ENCODE peak calls at places on chromosomes 5 and 9, in seven cellular contexts. V is EL; B is activated CD4-positive, alpha-beta T cell treated with anti-CD3 and anti-CD28 coated beads, Interleukin-2, amount 50 U/mL, for 48 hours; F is hypothalamus; O is heart left ventricle; U is activated naive CD8-positive, alpha-beta T cell treated with anti-CD3 and anti-CD28 coated beads for 36 hours; J is GM03348. C is an unnamed sample.

GRCh38 chr9:121788686-121789366 is 137.4 kb downstream of the DAB2IP start:
- DNase-seq in F (no peak), U (no peak), J (no peak), B (no peak), V (no peak), O (no peak), C (no peak)

GRCh38 chr9:93105620-93106019 is 9.6 kb downstream of the CARD19 start:
- DNase-seq in O (no peak), J (no peak), F (no peak), V (no peak), U (no peak), B (no peak), C (no peak)

GRCh38 chr5:93602261-93603149 is 19.5 kb downstream of the NR2F1 start:
- DNase-seq in U (no peak), V (no peak), J (no peak), B (no peak), F (no peak), O (no peak), C (no peak)

GRCh38 chr9:19161257-19162025 is 34.1 kb upstream of the PLIN2 start:
- DNase-seq in O (peak), J (peak), U (peak), B (peak), F (no peak), V (peak), C (no peak)

GRCh38 chr5:133309166-133309791 is 257.5 kb downstream of the HSPA4 start:
- DNase-seq in O (no peak), B (no peak), V (no peak), U (no peak), J (no peak), F (no peak), C (no peak)

GRCh38 chr9:104961238-104961637 is 33.3 kb upstream of the ABCA1 start:
- DNase-seq in J (no peak), F (no peak), V (peak), O (no peak), B (peak), U (peak), C (no peak)

GRCh38 chr5:111697881-111698757 is 58.9 kb downstream of the NREP start:
- DNase-seq in F (peak), U (no peak), O (no peak), B (no peak), J (peak), V (peak), C (no peak)

GRCh38 chr9:127809562-127810377 is 7.1 kb downstream of the FPGS start:
- DNase-seq in J (peak), U (no peak), B (no peak), F (no peak), V (no peak), O (no peak), C (no peak)

GRCh38 chr5:56585466-56585865 is 229.9 kb upstream of the MAP3K1 start:
- DNase-seq in F (no peak), J (no peak), O (no peak), V (peak), U (no peak), B (no peak), C (no peak)

GRCh38 chr5:96922452-96923244 is 13.2 kb upstream of the LNPEP start:
- DNase-seq in U (no peak), B (no peak), F (no peak), J (no peak), O (no peak), V (no peak), C (no peak)

GRCh38 chr9:97511762-97512429 is 10.4 kb downstream of the TMOD1 start:
- DNase-seq in O (no peak), V (peak), F (no peak), B (no peak), J (no peak), U (no peak), C (no peak)

GRCh38 chr9:28792736-28793135 is 1219.5 kb upstream of the C9orf72 start:
- DNase-seq in F (no peak), V (no peak), O (no peak), J (no peak), B (no peak), U (no peak), C (no peak)

GRCh38 chr5:68217476-68217984 is 2.0 kb downstream of the PIK3R1 start:
- DNase-seq in O (no peak), F (no peak), U (no peak), B (no peak), J (peak), V (peak), C (no peak)

GRCh38 chr5:72882989-72883388 is 66.5 kb downstream of the TNPO1 start:
- DNase-seq in U (no peak), V (no peak), J (no peak), F (no peak), O (no peak), B (no peak), C (no peak)

GRCh38 chr5:141870871-141871270 is 7.3 kb downstream of the PCDH1 start:
- DNase-seq in B (no peak), U (no peak), O (no peak), J (no peak), F (no peak), V (no peak), C (no peak)

GRCh38 chr9:2677927-2678889 is 39.1 kb upstream of the KCNV2 start:
- DNase-seq in O (no peak), U (no peak), J (no peak), F (no peak), V (no peak), B (no peak), C (no peak)

C was measured in caudate nucleus.